ENCODE peak calls at places on chromosome 16, in six cellular contexts. Q is activated CD8-positive, alpha-beta memory T cell treated with anti-CD3 and anti-CD28 coated beads for 4 hours; F is Calu3; I is progenitor cell of endocrine pancreas; W is H7; X is activated CD4-positive, alpha-beta memory T cell treated with anti-CD3 and anti-CD28 coated beads for 36 hours. T is an unnamed sample.

GRCh38 chr16:21101631-21102420 is 48.8 kb downstream of the DNAH3 start:
- DNase-seq in Q (no peak), F (peak; percentile 61), I (no peak), W (peak; percentile 19), X (peak; percentile 24), T (peak; percentile 8)

GRCh38 chr16:1532081-1532760 is 1.2 kb upstream of the TMEM204 start:
- DNase-seq in X (no peak), I (no peak), Q (no peak), F (no peak), W (no peak), T (no peak)

GRCh38 chr16:23724438-23725131 is 11.6 kb upstream of the ERN2 start:
- DNase-seq in W (no peak), F (no peak), X (no peak), I (no peak), Q (no peak), T (no peak)

GRCh38 chr16:3087836-3088235 is 11.3 kb downstream of the ZSCAN10 start:
- DNase-seq in X (no peak), Q (no peak), F (no peak), W (peak; percentile 57), I (no peak), T (no peak)

GRCh38 chr16:54265558-54266213 is 20.9 kb downstream of the IRX3 start:
- DNase-seq in X (no peak), Q (no peak), F (no peak), W (no peak), I (no peak), T (peak; percentile 26)

GRCh38 chr16:66927012-66927436 is 1.7 kb upstream of the RRAD start:
- DNase-seq in W (peak; percentile 65), F (peak; percentile 78), I (no peak), X (no peak), Q (no peak), T (peak; percentile 95)

GRCh38 chr16:81641403-81642106 is 137.5 kb upstream of the PLCG2 start:
- DNase-seq in F (no peak), Q (no peak), X (no peak), I (no peak), W (peak; percentile 88), T (no peak)

GRCh38 chr16:35146723-35147458 is 1687.5 kb downstream of the TP53TG3F start:
- DNase-seq in X (no peak), F (no peak), W (peak; percentile 1), I (no peak), Q (no peak), T (no peak)

GRCh38 chr16:50830698-50831097 is 88.8 kb downstream of the CYLD start:
- DNase-seq in X (no peak), W (no peak), F (no peak), I (no peak), Q (no peak), T (no peak)